ENCODE peak calls at places on chromosome 2, in four cellular contexts. F, U, C and O are unnamed samples.

GRCh38 chr2:126851756-126852155 is 46.9 kb upstream of the TEX51 start:
- DNase-seq in U (no peak), F (no peak), C (no peak), O (no peak)

GRCh38 chr2:20291106-20291564 is 59.5 kb downstream of the PUM2 start:
- DNase-seq in C (peak), F (peak), U (peak), O (peak)

GRCh38 chr2:121258066-121258465 is 26.9 kb downstream of the TFCP2L1 start:
- DNase-seq in U (no peak), F (no peak), C (no peak), O (no peak)

GRCh38 chr2:235157746-235158482 is 206.1 kb downstream of the SH3BP4 start:
- DNase-seq in U (no peak), F (no peak), C (no peak), O (no peak)

GRCh38 chr2:37782721-37783438 is 111.4 kb upstream of the CDC42EP3 start:
- DNase-seq in C (no peak), U (no peak), F (no peak), O (no peak)

GRCh38 chr2:241390301-241391206 is 34.5 kb downstream of the FARP2 start:
- DNase-seq in F (no peak), C (no peak), U (no peak), O (peak)

GRCh38 chr2:200757414-200757813 is 54.3 kb upstream of the BZW1 start:
- DNase-seq in U (no peak), F (no peak), C (no peak), O (no peak)

GRCh38 chr2:132645176-132645575 is 24.8 kb downstream of the LYPD1 start:
- DNase-seq in U (no peak), C (no peak), F (no peak), O (no peak)

GRCh38 chr2:20425371-20425881 is 21.4 kb upstream of the RHOB start:
- DNase-seq in F (no peak), C (no peak), U (no peak), O (peak)

GRCh38 chr2:56898986-56899385 is 715.2 kb downstream of the CCDC85A start:
- DNase-seq in C (no peak), U (no peak), F (no peak), O (no peak)

GRCh38 chr2:99462084-99462483 is 27.7 kb downstream of the REV1 start:
- DNase-seq in F (no peak), C (no peak), U (no peak), O (no peak)

GRCh38 chr2:215556979-215557378 is 121.1 kb upstream of the FN1 start:
- DNase-seq in F (peak), C (no peak), U (no peak), O (no peak)

GRCh38 chr2:226423498-226423960 is 376.1 kb downstream of the IRS1 start:
- DNase-seq in C (no peak), F (no peak), U (no peak), O (peak)

GRCh38 chr2:69253033-69253535 is 133.9 kb downstream of the GFPT1 start:
- DNase-seq in C (no peak), F (peak), U (no peak), O (no peak)

GRCh38 chr2:44623622-44624351 is 262.0 kb downstream of the CAMKMT start:
- DNase-seq in C (no peak), F (no peak), U (no peak), O (no peak)
- TF ChIP-seq CTCF in C (no peak), F (peak), U (peak), O (no peak)

DNA sequence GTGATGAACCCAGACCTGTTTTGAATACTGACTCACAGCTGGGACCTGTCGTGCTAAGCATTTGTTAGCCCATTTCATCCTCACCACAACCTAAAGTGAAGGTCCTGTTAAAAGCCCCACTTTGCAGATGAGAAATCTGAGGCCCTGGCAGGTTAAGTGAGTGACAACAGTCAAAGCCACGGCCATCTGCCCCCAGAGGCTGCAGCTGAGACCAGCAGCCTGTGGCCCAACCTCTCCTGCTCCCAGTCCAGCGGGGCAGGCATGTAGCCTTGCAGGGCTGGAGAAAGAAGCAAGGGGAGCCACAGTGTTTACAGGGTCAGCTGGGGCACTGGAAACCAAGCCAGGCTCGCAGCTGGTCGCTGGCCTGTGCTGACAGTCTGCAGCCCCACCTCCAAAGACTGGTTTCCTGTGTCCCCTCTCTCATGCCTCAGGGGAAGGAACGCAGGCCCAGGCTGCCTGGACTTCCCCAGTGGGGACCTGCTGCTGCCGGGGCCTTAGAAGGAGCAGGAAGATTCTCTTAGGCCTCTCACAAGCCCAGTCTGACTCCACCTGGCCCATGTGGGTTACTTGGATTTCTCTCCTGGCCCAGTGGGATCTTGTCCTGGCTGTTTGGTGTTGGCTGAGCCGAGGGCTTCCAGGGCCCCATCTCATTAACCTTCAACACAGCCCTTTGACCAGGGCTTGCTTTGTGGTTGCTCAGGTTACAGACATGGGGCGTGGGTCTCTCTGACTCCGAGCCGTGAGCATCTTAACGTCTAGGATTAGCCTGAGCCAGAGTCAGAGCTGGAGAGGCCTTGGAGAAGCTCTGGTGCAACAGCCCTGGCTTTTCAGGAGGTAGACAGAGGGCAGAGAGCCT is 1.7 kb downstream of the INPP5D start:
- DNase-seq in C (no peak), U (peak), F (no peak), O (peak)
- TF ChIP-seq CTCF in C (peak), U (no peak), F (peak), O (peak)

GRCh38 chr2:219405451-219405850 is 12.7 kb upstream of the DES start:
- DNase-seq in U (no peak), F (no peak), C (no peak), O (no peak)
- TF ChIP-seq CTCF in U (no peak), F (peak), C (no peak), O (no peak)

GRCh38 chr2:8872821-8873432 is 35.5 kb upstream of the KIDINS220 start:
- DNase-seq in F (peak), U (no peak), C (peak), O (peak)
- TF ChIP-seq CTCF in F (peak), U (peak), C (peak), O (peak)

GRCh38 chr2:72104821-72105588 is 42.7 kb downstream of the CYP26B1 start:
- DNase-seq in U (no peak), C (no peak), F (no peak), O (no peak)
- TF ChIP-seq CTCF in U (no peak), C (no peak), F (no peak), O (no peak)

GRCh38 chr2:149715005-149715592 is 127.5 kb upstream of the MMADHC start:
- DNase-seq in U (no peak), C (no peak), F (peak), O (no peak)
- TF ChIP-seq CTCF in U (peak), C (peak), F (peak), O (peak)

DNA sequence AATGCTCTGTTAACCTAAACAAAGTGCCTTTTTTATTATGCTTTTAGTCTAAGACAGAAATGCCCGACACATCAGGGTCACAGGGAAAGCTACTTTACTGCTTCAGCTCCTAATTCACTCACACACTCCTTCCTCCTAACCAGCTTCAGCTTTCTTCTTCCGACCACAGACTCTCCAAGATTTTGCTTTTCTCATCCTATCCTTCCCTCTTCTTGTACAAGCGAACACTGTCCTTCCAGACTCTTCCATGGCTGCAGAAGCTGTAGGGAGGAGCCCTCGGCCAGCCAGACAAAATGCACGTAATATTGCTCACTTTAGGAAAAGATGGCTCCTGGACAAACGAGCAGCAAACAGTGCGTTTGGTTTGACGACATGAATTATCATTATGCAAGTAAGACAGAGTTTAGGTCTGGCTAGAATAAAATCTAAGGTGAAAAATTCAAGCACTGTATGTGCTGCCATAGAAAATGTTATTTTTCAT is 47.5 kb upstream of the HNRNPA3 start:
- DNase-seq in F (peak), U (peak), C (no peak), O (no peak)
- TF ChIP-seq CTCF in F (no peak), U (no peak), C (no peak), O (no peak)